ENCODE peak calls at places on chromosome 17, in six cellular contexts. One of them, this sample, is unnamed.

GRCh38 chr17:79007504-79008381 is 1.8 kb downstream of the CANT1 start:
- DNase-seq in H54: no peak
- DNase-seq in myocyte: no peak
- DNase-seq in NCI-H2081: no peak
- DNase-seq in HS-5: no peak
- DNase-seq in activated gamma-delta T cell treated with anti-CD3 and anti-CD28 coated beads, Interleukin-2, amount 50 U/mL, for 16 hours: no peak
- DNase-seq in this sample: no peak

GRCh38 chr17:74712756-74713155 is at the start of gene CD300LF:
- DNase-seq in HS-5: no peak
- DNase-seq in H54: no peak
- DNase-seq in myocyte: no peak
- DNase-seq in activated gamma-delta T cell treated with anti-CD3 and anti-CD28 coated beads, Interleukin-2, amount 50 U/mL, for 16 hours: no peak
- DNase-seq in NCI-H2081: no peak
- DNase-seq in this sample: no peak

GRCh38 chr17:17738901-17739300 is 57.6 kb downstream of the RAI1 start:
- DNase-seq in myocyte: peak; percentile 58
- DNase-seq in NCI-H2081: no peak
- DNase-seq in HS-5: no peak
- DNase-seq in H54: no peak
- DNase-seq in activated gamma-delta T cell treated with anti-CD3 and anti-CD28 coated beads, Interleukin-2, amount 50 U/mL, for 16 hours: no peak
- DNase-seq in this sample: no peak

GRCh38 chr17:74566132-74566753 is 1.1 kb downstream of the CD300H start:
- DNase-seq in H54: peak; percentile 52
- DNase-seq in myocyte: no peak
- DNase-seq in activated gamma-delta T cell treated with anti-CD3 and anti-CD28 coated beads, Interleukin-2, amount 50 U/mL, for 16 hours: no peak
- DNase-seq in NCI-H2081: peak; percentile 22
- DNase-seq in HS-5: no peak
- DNase-seq in this sample: no peak

GRCh38 chr17:38740806-38741205 is 7.3 kb downstream of the PCGF2 start:
- DNase-seq in HS-5: no peak
- DNase-seq in activated gamma-delta T cell treated with anti-CD3 and anti-CD28 coated beads, Interleukin-2, amount 50 U/mL, for 16 hours: no peak
- DNase-seq in myocyte: no peak
- DNase-seq in H54: no peak
- DNase-seq in NCI-H2081: no peak
- DNase-seq in this sample: no peak

GRCh38 chr17:57537524-57538410 is 207.3 kb downstream of the CCDC182 start:
- DNase-seq in HS-5: no peak
- DNase-seq in myocyte: no peak
- DNase-seq in activated gamma-delta T cell treated with anti-CD3 and anti-CD28 coated beads, Interleukin-2, amount 50 U/mL, for 16 hours: no peak
- DNase-seq in NCI-H2081: no peak
- DNase-seq in H54: no peak
- DNase-seq in this sample: no peak

GRCh38 chr17:77778636-77779524 is 179.6 kb upstream of the TNRC6C start:
- DNase-seq in HS-5: no peak
- DNase-seq in activated gamma-delta T cell treated with anti-CD3 and anti-CD28 coated beads, Interleukin-2, amount 50 U/mL, for 16 hours: no peak
- DNase-seq in H54: peak; percentile 80
- DNase-seq in myocyte: peak; percentile 79
- DNase-seq in NCI-H2081: peak; percentile 61
- DNase-seq in this sample: no peak

GRCh38 chr17:44959821-44960523 is 8.1 kb downstream of the C1QL1 start:
- DNase-seq in myocyte: no peak
- DNase-seq in activated gamma-delta T cell treated with anti-CD3 and anti-CD28 coated beads, Interleukin-2, amount 50 U/mL, for 16 hours: no peak
- DNase-seq in HS-5: no peak
- DNase-seq in H54: no peak
- DNase-seq in NCI-H2081: no peak
- DNase-seq in this sample: no peak

GRCh38 chr17:57604771-57605733 is 140.0 kb downstream of the CCDC182 start:
- DNase-seq in myocyte: peak; percentile 95
- DNase-seq in NCI-H2081: peak; percentile 72
- DNase-seq in HS-5: no peak
- DNase-seq in activated gamma-delta T cell treated with anti-CD3 and anti-CD28 coated beads, Interleukin-2, amount 50 U/mL, for 16 hours: peak; percentile 20
- DNase-seq in H54: no peak
- DNase-seq in this sample: no peak

GRCh38 chr17:27630607-27631408 is at the start of gene LGALS9:
- DNase-seq in HS-5: no peak
- DNase-seq in NCI-H2081: no peak
- DNase-seq in myocyte: peak; percentile 62
- DNase-seq in activated gamma-delta T cell treated with anti-CD3 and anti-CD28 coated beads, Interleukin-2, amount 50 U/mL, for 16 hours: peak; percentile 10
- DNase-seq in H54: no peak
- DNase-seq in this sample: no peak

GRCh38 chr17:9239821-9240658 is 218.7 kb downstream of the NTN1 start:
- DNase-seq in myocyte: peak; percentile 40
- DNase-seq in activated gamma-delta T cell treated with anti-CD3 and anti-CD28 coated beads, Interleukin-2, amount 50 U/mL, for 16 hours: peak; percentile 54
- DNase-seq in H54: no peak
- DNase-seq in NCI-H2081: no peak
- DNase-seq in HS-5: no peak
- DNase-seq in this sample: no peak

GRCh38 chr17:19706791-19707727 is 9.3 kb downstream of the SLC47A2 start:
- DNase-seq in activated gamma-delta T cell treated with anti-CD3 and anti-CD28 coated beads, Interleukin-2, amount 50 U/mL, for 16 hours: no peak
- DNase-seq in NCI-H2081: no peak
- DNase-seq in H54: no peak
- DNase-seq in myocyte: no peak
- DNase-seq in HS-5: no peak
- DNase-seq in this sample: peak; percentile 60

GRCh38 chr17:42819939-42820535 is 4.0 kb downstream of the BECN1 start:
- DNase-seq in H54: no peak
- DNase-seq in HS-5: no peak
- DNase-seq in NCI-H2081: peak; percentile 59
- DNase-seq in activated gamma-delta T cell treated with anti-CD3 and anti-CD28 coated beads, Interleukin-2, amount 50 U/mL, for 16 hours: peak; percentile 46
- DNase-seq in myocyte: peak; percentile 71
- DNase-seq in this sample: no peak

GRCh38 chr17:62187681-62188080 is 122.6 kb upstream of the MED13 start:
- DNase-seq in H54: peak; percentile 19
- DNase-seq in activated gamma-delta T cell treated with anti-CD3 and anti-CD28 coated beads, Interleukin-2, amount 50 U/mL, for 16 hours: no peak
- DNase-seq in myocyte: peak; percentile 63
- DNase-seq in HS-5: no peak
- DNase-seq in NCI-H2081: no peak
- DNase-seq in this sample: no peak

GRCh38 chr17:79814966-79815835 is 18.3 kb upstream of the CBX8 start:
- DNase-seq in NCI-H2081: no peak
- DNase-seq in myocyte: no peak
- DNase-seq in HS-5: no peak
- DNase-seq in H54: no peak
- DNase-seq in activated gamma-delta T cell treated with anti-CD3 and anti-CD28 coated beads, Interleukin-2, amount 50 U/mL, for 16 hours: no peak
- DNase-seq in this sample: no peak

GRCh38 chr17:6019959-6020358 is 50.2 kb upstream of the WSCD1 start:
- DNase-seq in H54: no peak
- DNase-seq in HS-5: no peak
- DNase-seq in activated gamma-delta T cell treated with anti-CD3 and anti-CD28 coated beads, Interleukin-2, amount 50 U/mL, for 16 hours: no peak
- DNase-seq in NCI-H2081: no peak
- DNase-seq in myocyte: peak; percentile 75
- DNase-seq in this sample: no peak

GRCh38 chr17:65143899-65144590 is 6.9 kb downstream of the RGS9 start:
- DNase-seq in NCI-H2081: no peak
- DNase-seq in myocyte: no peak
- DNase-seq in H54: no peak
- DNase-seq in HS-5: no peak
- DNase-seq in activated gamma-delta T cell treated with anti-CD3 and anti-CD28 coated beads, Interleukin-2, amount 50 U/mL, for 16 hours: no peak
- DNase-seq in this sample: no peak

GRCh38 chr17:41835800-41836549 is at the start of gene NT5C3B:
- DNase-seq in activated gamma-delta T cell treated with anti-CD3 and anti-CD28 coated beads, Interleukin-2, amount 50 U/mL, for 16 hours: peak; percentile 21
- DNase-seq in H54: peak; percentile 89
- DNase-seq in myocyte: peak; percentile 62
- DNase-seq in HS-5: no peak
- DNase-seq in NCI-H2081: peak; percentile 63
- DNase-seq in this sample: no peak

GRCh38 chr17:3610523-3610922 is 1.3 kb upstream of the TRPV1 start:
- DNase-seq in H54: no peak
- DNase-seq in HS-5: no peak
- DNase-seq in activated gamma-delta T cell treated with anti-CD3 and anti-CD28 coated beads, Interleukin-2, amount 50 U/mL, for 16 hours: no peak
- DNase-seq in NCI-H2081: no peak
- DNase-seq in myocyte: peak; percentile 67
- DNase-seq in this sample: no peak

GRCh38 chr17:15403276-15403939 is 62.0 kb upstream of the TEKT3 start:
- DNase-seq in activated gamma-delta T cell treated with anti-CD3 and anti-CD28 coated beads, Interleukin-2, amount 50 U/mL, for 16 hours: no peak
- DNase-seq in H54: no peak
- DNase-seq in NCI-H2081: no peak
- DNase-seq in myocyte: peak; percentile 33
- DNase-seq in HS-5: no peak
- DNase-seq in this sample: no peak

GRCh38 chr17:6506679-6507231 is 49.6 kb downstream of the PITPNM3 start:
- DNase-seq in activated gamma-delta T cell treated with anti-CD3 and anti-CD28 coated beads, Interleukin-2, amount 50 U/mL, for 16 hours: no peak
- DNase-seq in H54: peak; percentile 89
- DNase-seq in NCI-H2081: no peak
- DNase-seq in myocyte: peak; percentile 98
- DNase-seq in HS-5: no peak
- DNase-seq in this sample: peak; percentile 69

GRCh38 chr17:41974658-41975057 is 8.1 kb downstream of the CNP start:
- DNase-seq in HS-5: no peak
- DNase-seq in myocyte: no peak
- DNase-seq in activated gamma-delta T cell treated with anti-CD3 and anti-CD28 coated beads, Interleukin-2, amount 50 U/mL, for 16 hours: no peak
- DNase-seq in NCI-H2081: no peak
- DNase-seq in H54: no peak
- DNase-seq in this sample: no peak

GRCh38 chr17:35104844-35105450 is 14.7 kb downstream of the RAD51D start:
- DNase-seq in H54: no peak
- DNase-seq in NCI-H2081: no peak
- DNase-seq in activated gamma-delta T cell treated with anti-CD3 and anti-CD28 coated beads, Interleukin-2, amount 50 U/mL, for 16 hours: no peak
- DNase-seq in HS-5: no peak
- DNase-seq in myocyte: no peak
- DNase-seq in this sample: no peak

GRCh38 chr17:80857721-80858171 is 133.9 kb upstream of the CHMP6 start:
- DNase-seq in activated gamma-delta T cell treated with anti-CD3 and anti-CD28 coated beads, Interleukin-2, amount 50 U/mL, for 16 hours: no peak
- DNase-seq in H54: no peak
- DNase-seq in NCI-H2081: no peak
- DNase-seq in myocyte: no peak
- DNase-seq in HS-5: no peak
- DNase-seq in this sample: no peak

GRCh38 chr17:27244481-27245223 is 49.3 kb upstream of the WSB1 start:
- DNase-seq in myocyte: peak; percentile 75
- DNase-seq in H54: peak; percentile 34
- DNase-seq in activated gamma-delta T cell treated with anti-CD3 and anti-CD28 coated beads, Interleukin-2, amount 50 U/mL, for 16 hours: no peak
- DNase-seq in NCI-H2081: no peak
- DNase-seq in HS-5: peak; percentile 85
- DNase-seq in this sample: peak; percentile 45

GRCh38 chr17:72901657-72902056 is 190.8 kb downstream of the SLC39A11 start:
- DNase-seq in H54: no peak
- DNase-seq in myocyte: no peak
- DNase-seq in NCI-H2081: no peak
- DNase-seq in activated gamma-delta T cell treated with anti-CD3 and anti-CD28 coated beads, Interleukin-2, amount 50 U/mL, for 16 hours: no peak
- DNase-seq in HS-5: no peak
- DNase-seq in this sample: no peak

GRCh38 chr17:75614006-75614405 is 19.2 kb upstream of the SMIM5 start:
- DNase-seq in HS-5: no peak
- DNase-seq in NCI-H2081: no peak
- DNase-seq in H54: peak; percentile 63
- DNase-seq in myocyte: no peak
- DNase-seq in activated gamma-delta T cell treated with anti-CD3 and anti-CD28 coated beads, Interleukin-2, amount 50 U/mL, for 16 hours: no peak
- DNase-seq in this sample: no peak

GRCh38 chr17:50640701-50641338 is 6.1 kb downstream of the ABCC3 start:
- DNase-seq in HS-5: no peak
- DNase-seq in H54: no peak
- DNase-seq in activated gamma-delta T cell treated with anti-CD3 and anti-CD28 coated beads, Interleukin-2, amount 50 U/mL, for 16 hours: no peak
- DNase-seq in NCI-H2081: no peak
- DNase-seq in myocyte: no peak
- DNase-seq in this sample: no peak

GRCh38 chr17:46764709-46765401 is 53.6 kb downstream of the WNT3 start:
- DNase-seq in activated gamma-delta T cell treated with anti-CD3 and anti-CD28 coated beads, Interleukin-2, amount 50 U/mL, for 16 hours: no peak
- DNase-seq in myocyte: peak; percentile 68
- DNase-seq in H54: peak; percentile 94
- DNase-seq in HS-5: peak; percentile 84
- DNase-seq in NCI-H2081: no peak
- DNase-seq in this sample: no peak

GRCh38 chr17:10171581-10171981 is 26.8 kb downstream of the GAS7 start:
- DNase-seq in activated gamma-delta T cell treated with anti-CD3 and anti-CD28 coated beads, Interleukin-2, amount 50 U/mL, for 16 hours: no peak
- DNase-seq in H54: no peak
- DNase-seq in myocyte: no peak
- DNase-seq in HS-5: no peak
- DNase-seq in NCI-H2081: no peak
- DNase-seq in this sample: no peak

GRCh38 chr17:45730192-45730591 is 53.9 kb upstream of the CRHR1 start:
- DNase-seq in NCI-H2081: no peak
- DNase-seq in myocyte: no peak
- DNase-seq in activated gamma-delta T cell treated with anti-CD3 and anti-CD28 coated beads, Interleukin-2, amount 50 U/mL, for 16 hours: no peak
- DNase-seq in HS-5: no peak
- DNase-seq in H54: no peak
- DNase-seq in this sample: no peak